ENCODE peak calls at places on chromosome 20, in four cellular contexts. J is stimulated activated CD4-positive, alpha-beta T cell treated with anti-CD3 and anti-CD28 coated beads, Interleukin-4, amount 100 ng/mL, for 24 hours; S is HFFc6; B is cardiac muscle cell. D is an unnamed sample.
A peak's percentile ranks its signal among the peaks of the same experiment; 100 is the strongest.

GRCh38 chr20:63533388-63533787 is 3.8 kb downstream of the PTK6 start:
- DNase-seq in S (no peak), J (no peak), B (no peak), D (no peak)

GRCh38 chr20:4227085-4227821 is 211.9 kb upstream of the RNF24 start:
- DNase-seq in J (no peak), B (peak; percentile 84), S (peak; percentile 88), D (no peak)

GRCh38 chr20:15742627-15743026 is 830.6 kb downstream of the KIF16B start:
- DNase-seq in S (no peak), J (no peak), B (no peak), D (no peak)

GRCh38 chr20:8855315-8855714 is 213.6 kb upstream of the PLCB4 start:
- DNase-seq in B (peak; percentile 59), J (no peak), S (peak; percentile 52), D (no peak)

GRCh38 chr20:61753196-61753942 is 312.3 kb downstream of the TAF4 start:
- DNase-seq in S (peak; percentile 11), J (no peak), B (peak; percentile 53), D (no peak)

GRCh38 chr20:3105256-3106137 is 21.0 kb upstream of the AVP start:
- DNase-seq in B (no peak), S (no peak), J (no peak), D (no peak)

GRCh38 chr20:44714102-44714700 is 968 bp upstream of the CCN5 start:
- DNase-seq in B (no peak), J (no peak), S (no peak), D (no peak)

GRCh38 chr20:16555754-16556153 is 17.5 kb downstream of the KIF16B start:
- DNase-seq in J (no peak), B (peak; percentile 38), S (no peak), D (no peak)